ENCODE peak calls at places on chromosomes 6 and 20, in seven cellular contexts. X, C, V, Y, E, O and K are unnamed samples.
A peak's percentile ranks its signal among the peaks of the same experiment; 100 is the strongest.

GRCh38 chr6:26183581-26184408 is 96.6 kb downstream of the HFE start:
- DNase-seq in X (peak; percentile 45), O (peak; percentile 92), Y (no peak), E (peak; percentile 72), V (no peak), C (peak; percentile 43), K (peak; percentile 58)

GRCh38 chr6:156827382-156827781 is 50.2 kb downstream of the ARID1B start:
- DNase-seq in X (no peak), O (no peak), E (no peak), C (no peak), V (no peak), Y (no peak), K (no peak)

GRCh38 chr6:114430534-114431124 is 87.8 kb upstream of the HS3ST5 start:
- DNase-seq in E (no peak), C (no peak), O (no peak), Y (no peak), V (no peak), X (no peak), K (no peak)

GRCh38 chr6:1596088-1596852 is 13.4 kb upstream of the FOXC1 start:
- DNase-seq in O (peak; percentile 45), E (no peak), C (peak; percentile 48), V (no peak), X (peak; percentile 56), Y (no peak), K (peak; percentile 69)

GRCh38 chr6:43851204-43851855 is 81.3 kb downstream of the VEGFA start:
- DNase-seq in O (peak; percentile 73), E (no peak), Y (no peak), X (no peak), V (no peak), C (no peak), K (no peak)

GRCh38 chr6:109978174-109979032 is at the start of gene GPR6:
- DNase-seq in X (peak; percentile 48), Y (no peak), O (peak; percentile 34), E (no peak), C (no peak), V (no peak), K (peak; percentile 40)

GRCh38 chr6:168778201-168778600 is 337.2 kb downstream of the SMOC2 start:
- DNase-seq in V (no peak), E (no peak), Y (peak; percentile 30), X (peak; percentile 74), O (no peak), C (no peak), K (no peak)

GRCh38 chr6:75243333-75244062 is at the start of gene COX7A2:
- DNase-seq in O (peak; percentile 98), E (peak; percentile 96), X (peak; percentile 85), Y (peak; percentile 80), V (peak; percentile 97), C (peak; percentile 90), K (peak; percentile 92)

GRCh38 chr6:9439931-9440330 is 974.9 kb downstream of the TFAP2A start:
- DNase-seq in O (no peak), V (no peak), C (no peak), X (no peak), E (no peak), Y (no peak), K (no peak)

GRCh38 chr20:9555781-9556180 is 41.4 kb downstream of the LAMP5 start:
- DNase-seq in O (peak; percentile 31), Y (no peak), C (no peak), V (no peak), X (no peak), E (no peak), K (no peak)

GRCh38 chr20:32312718-32313424 is 35.4 kb downstream of the KIF3B start:
- DNase-seq in O (no peak), C (no peak), E (no peak), X (no peak), V (no peak), Y (no peak), K (no peak)

GRCh38 chr20:38523697-38524096 is 51.1 kb downstream of the RALGAPB start:
- DNase-seq in C (no peak), Y (no peak), V (no peak), E (no peak), X (no peak), O (peak; percentile 65), K (no peak)

GRCh38 chr20:10770753-10771152 is 97.0 kb upstream of the JAG1 start:
- DNase-seq in C (no peak), E (no peak), O (no peak), Y (no peak), V (no peak), X (no peak), K (no peak)

DNA sequence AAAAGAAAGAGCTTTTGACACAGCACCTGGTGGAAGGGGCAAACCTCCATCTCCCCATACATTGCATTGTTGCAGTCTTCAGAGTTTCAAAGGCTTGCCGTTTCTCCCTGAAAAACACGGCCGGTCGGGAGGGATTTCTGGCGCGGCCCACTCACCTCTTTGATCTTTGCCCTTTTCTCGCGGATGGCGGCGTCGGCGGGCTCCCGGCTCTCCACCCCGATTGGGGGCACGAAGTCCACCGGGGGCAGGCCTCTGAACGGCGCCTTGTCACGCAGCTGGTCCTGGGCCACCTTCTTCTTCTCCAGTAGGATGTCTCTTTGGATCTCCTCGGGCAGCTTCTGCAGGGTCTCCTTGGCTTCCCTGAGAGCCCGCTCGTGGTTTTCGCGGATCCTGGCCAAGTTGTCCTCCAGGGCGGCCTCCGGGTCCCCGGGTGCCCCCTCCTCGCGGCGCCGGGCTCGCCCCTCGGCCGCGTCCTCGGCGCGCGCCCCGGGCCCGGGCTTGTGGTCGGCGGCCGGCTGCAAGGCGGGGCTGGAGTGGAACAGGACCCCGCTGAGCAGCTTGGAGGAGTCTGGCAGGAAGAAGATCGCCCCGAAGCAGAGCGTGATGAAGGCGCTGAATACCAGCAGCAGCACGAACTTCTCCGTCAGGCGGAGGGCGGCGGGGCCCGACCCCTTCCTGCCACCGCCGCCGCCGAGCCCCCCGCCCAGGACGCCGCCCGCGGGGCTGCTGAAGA is 1.1 kb downstream of the MAN1A1 start:
- DNase-seq in O (peak; percentile 29), Y (no peak), V (no peak), C (peak; percentile 38), E (no peak), X (peak; percentile 23), K (no peak)
- H3K27me3 ChIP-seq in O (no peaks in the 10 kb centered on the region), Y (no peaks in the 10 kb centered on the region), V (no peaks in the 10 kb centered on the region), C (no peaks in the 10 kb centered on the region), E (no peaks in the 10 kb centered on the region), X (peaks cover 22% of the 10 kb centered on the region), K (no peaks in the 10 kb centered on the region)

GRCh38 chr6:6752129-6752528 is 163.6 kb downstream of the LY86 start:
- DNase-seq in Y (no peak), X (no peak), C (no peak), O (peak; percentile 41), V (no peak), E (peak; percentile 15), K (no peak)
- H3K27ac ChIP-seq in Y (peak overlapping the region; percentile 54), X (peak overlapping the region; percentile 95), C (peak overlapping the region; percentile 67), O (peak overlapping the region; percentile 10), V (peak overlapping the region; percentile 12), E (no peak overlapping the region), K (no peak overlapping the region)

GRCh38 chr6:78517399-78517798 is 350.0 kb upstream of the IRAK1BP1 start:
- DNase-seq in V (no peak), C (no peak), X (no peak), E (no peak), Y (no peak), O (no peak), K (no peak)

GRCh38 chr6:78511019-78511418 is 356.3 kb upstream of the IRAK1BP1 start:
- DNase-seq in X (no peak), V (no peak), O (no peak), Y (no peak), C (no peak), E (no peak), K (no peak)

GRCh38 chr6:78513856-78514255 is 353.5 kb upstream of the IRAK1BP1 start:
- DNase-seq in C (no peak), E (no peak), O (no peak), Y (no peak), X (no peak), V (peak; percentile 34), K (no peak)
- TF ChIP-seq CTCF in C (no peak), E (no peak), O (no peak), Y (no peak), X (no peak), V (peak; percentile 42), K (no peak)

GRCh38 chr6:136952714-136953260 is 30.7 kb downstream of the SLC35D3 start:
- DNase-seq in V (no peak), C (no peak), E (no peak), O (no peak), X (no peak), Y (no peak), K (no peak)
- H3K27me3 ChIP-seq in V (no peaks in the 10 kb centered on the region), C (no peaks in the 10 kb centered on the region), E (peaks cover 3% of the 10 kb centered on the region), O (peaks cover 2% of the 10 kb centered on the region), X (no peaks in the 10 kb centered on the region), Y (no peaks in the 10 kb centered on the region), K (no peaks in the 10 kb centered on the region)

DNA sequence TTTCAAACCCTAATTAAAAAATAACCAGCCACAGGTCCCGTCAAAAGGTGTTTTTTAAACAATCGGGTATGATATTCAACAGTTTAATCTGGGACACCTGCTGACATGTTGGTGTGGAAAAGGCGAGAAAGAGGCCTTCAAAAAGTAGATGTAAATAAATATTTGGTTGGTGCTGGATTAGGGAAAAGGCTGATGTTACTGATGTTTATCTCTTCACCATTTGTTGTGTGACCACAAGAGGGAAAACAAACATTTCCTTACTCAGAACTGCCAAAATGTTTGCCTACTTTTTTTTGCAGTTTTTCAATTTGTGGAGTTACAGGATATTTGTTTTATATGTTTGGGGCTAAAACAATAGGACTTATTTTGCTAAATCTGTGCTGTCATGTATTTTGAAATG is 745 bp downstream of the SASH1 start:
- DNase-seq in C (no peak), E (no peak), Y (no peak), O (no peak), V (no peak), X (no peak), K (no peak)
- H3K27ac ChIP-seq in C (peak overlapping the region; percentile 72), E (no peak overlapping the region), Y (peak overlapping the region; percentile 83), O (peak overlapping the region; percentile 47), V (peak overlapping the region; percentile 58), X (peak overlapping the region; percentile 69), K (peak overlapping the region; percentile 85)

GRCh38 chr6:170269873-170270541 is 20.9 kb downstream of the DLL1 start:
- DNase-seq in C (no peak), V (no peak), E (no peak), Y (no peak), X (no peak), O (peak; percentile 43), K (no peak)

GRCh38 chr6:170270984-170271593 is 19.8 kb downstream of the DLL1 start:
- DNase-seq in O (no peak), X (no peak), Y (no peak), V (no peak), E (no peak), C (no peak), K (no peak)

GRCh38 chr6:170268216-170269129 is 22.4 kb downstream of the DLL1 start:
- DNase-seq in O (no peak), X (peak; percentile 4), V (no peak), E (no peak), C (no peak), Y (no peak), K (no peak)

GRCh38 chr6:170267688-170268087 is 23.2 kb downstream of the DLL1 start:
- DNase-seq in Y (no peak), C (no peak), V (no peak), O (no peak), E (no peak), X (peak; percentile 5), K (no peak)

GRCh38 chr6:170269151-170269872 is 21.6 kb downstream of the DLL1 start:
- DNase-seq in Y (no peak), E (no peak), C (no peak), O (no peak), X (no peak), V (no peak), K (no peak)
- TF ChIP-seq CTCF in Y (no peak), E (no peak), C (no peak), O (no peak), X (no peak), V (no peak), K (no peak)